ENCODE peak calls at places on chromosomes 7 and 10, in four cellular contexts. J is fibroblast of lung, H is HFFc6, G is right cardiac atrium. R is an unnamed sample.

GRCh38 chr10:91758303-91759146 is 39.7 kb upstream of the TNKS2 start:
- DNase-seq in J (peak), H (peak), G (no peak), R (no peak)

GRCh38 chr7:134916428-134916883 is 69.9 kb upstream of the AGBL3 start:
- DNase-seq in J (no peak), H (no peak), G (no peak), R (no peak)

GRCh38 chr7:27180431-27181175 is 4.4 kb downstream of the HOXA11 start:
- DNase-seq in J (no peak), H (no peak), G (peak), R (peak)

GRCh38 chr10:43809211-43809930 is 160.7 kb upstream of the ZNF32 start:
- DNase-seq in J (peak), H (peak), G (peak), R (peak)

GRCh38 chr7:92963599-92963998 is 127.2 kb upstream of the CDK6 start:
- DNase-seq in J (no peak), H (no peak), G (no peak), R (no peak)

GRCh38 chr10:79298403-79299244 is 48.6 kb upstream of the PPIF start:
- DNase-seq in J (peak), H (peak), G (peak), R (no peak)

GRCh38 chr7:136685506-136685905 is 182.9 kb upstream of the CHRM2 start:
- DNase-seq in J (no peak), H (no peak), G (no peak), R (peak)

GRCh38 chr7:28292826-28293528 is 112.4 kb upstream of the JAZF1 start:
- DNase-seq in J (no peak), H (no peak), G (no peak), R (no peak)

GRCh38 chr7:12619461-12620069 is 49.0 kb downstream of the SCIN start:
- DNase-seq in J (no peak), H (no peak), G (no peak), R (no peak)

GRCh38 chr7:974820-975681 is at the start of gene COX19:
- DNase-seq in J (peak), H (peak), G (peak), R (peak)

GRCh38 chr7:151032936-151033863 is 5.0 kb downstream of the ABCB8 start:
- DNase-seq in J (no peak), H (no peak), G (no peak), R (no peak)

GRCh38 chr7:100626530-100627237 is 14.3 kb downstream of the MOSPD3 start:
- DNase-seq in J (peak), H (peak), G (peak), R (peak)

GRCh38 chr7:107911981-107912380 is 21.0 kb downstream of the DLD start:
- DNase-seq in J (no peak), H (no peak), G (no peak), R (no peak)

GRCh38 chr10:101848894-101849351 is 5.3 kb upstream of the KCNIP2 start:
- DNase-seq in J (peak), H (no peak), G (no peak), R (no peak)

GRCh38 chr10:88256013-88256680 is 327.0 kb downstream of the RNLS start:
- DNase-seq in J (peak), H (no peak), G (peak), R (no peak)

GRCh38 chr7:136009488-136010079 is 32.4 kb upstream of the MTPN start:
- DNase-seq in J (peak), H (peak), G (no peak), R (peak)

GRCh38 chr7:106626376-106627293 is 34.3 kb downstream of the CCDC71L start:
- DNase-seq in J (no peak), H (no peak), G (no peak), R (no peak)

GRCh38 chr10:43125274-43125845 is 12.9 kb upstream of the CSGALNACT2 start:
- DNase-seq in J (no peak), H (no peak), G (peak), R (no peak)

GRCh38 chr10:57973451-57973850 is 294.2 kb downstream of the IPMK start:
- DNase-seq in J (no peak), H (peak), G (no peak), R (no peak)

GRCh38 chr7:6169805-6170520 is 102.5 kb downstream of the CYTH3 start:
- DNase-seq in J (no peak), H (no peak), G (peak), R (no peak)

GRCh38 chr10:47337243-47337642 is 10.9 kb upstream of the RBP3 start:
- DNase-seq in J (peak), H (no peak), G (no peak), R (no peak)

GRCh38 chr7:149729983-149730801 is 43.2 kb downstream of the ZNF467 start:
- DNase-seq in J (no peak), H (no peak), G (peak), R (no peak)

GRCh38 chr10:97689637-97690036 is 2.6 kb upstream of the AVPI1 start:
- DNase-seq in J (peak), H (peak), G (no peak), R (no peak)

GRCh38 chr7:155233703-155234492 is 63.8 kb upstream of the INSIG1 start:
- DNase-seq in J (no peak), H (peak), G (no peak), R (no peak)

R was measured in nephron progenitor cell.